ENCODE peak calls at places on chromosomes 6 and 20, in four cellular contexts. W is nephron progenitor cell, N is COR-L47, T is iPS-NIHi11. M is an unnamed sample.

GRCh38 chr6:159633196-159633595 is 59.8 kb downstream of the SOD2 start:
- DNase-seq in W (peak; percentile 7), N (no peak), T (peak; percentile 49), M (peak; percentile 26)

GRCh38 chr20:63864545-63864977 is 509 bp upstream of the TPD52L2 start:
- DNase-seq in W (no peak), N (no peak), T (no peak), M (no peak)

GRCh38 chr20:20393770-20394169 is 25.9 kb downstream of the INSM1 start:
- DNase-seq in W (no peak), N (no peak), T (no peak), M (no peak)

GRCh38 chr6:153108320-153108719 is 22.8 kb downstream of the RGS17 start:
- DNase-seq in W (no peak), N (no peak), T (peak; percentile 12), M (peak; percentile 48)

GRCh38 chr6:135667694-135668455 is 170.3 kb upstream of the AHI1 start:
- DNase-seq in W (peak; percentile 4), N (no peak), T (peak; percentile 23), M (peak; percentile 76)

GRCh38 chr20:17875106-17875980 is 93.3 kb downstream of the SNX5 start:
- DNase-seq in W (no peak), N (no peak), T (no peak), M (no peak)

GRCh38 chr6:156336096-156336495 is 441.1 kb upstream of the ARID1B start:
- DNase-seq in W (peak; percentile 28), N (no peak), T (peak; percentile 26), M (peak; percentile 63)

GRCh38 chr20:62203378-62204030 is 16.6 kb downstream of the HRH3 start:
- DNase-seq in W (no peak), N (no peak), T (no peak), M (no peak)

GRCh38 chr6:151475653-151476523 is 17.9 kb upstream of the CCDC170 start:
- DNase-seq in W (peak; percentile 51), N (no peak), T (peak; percentile 55), M (peak; percentile 80)

GRCh38 chr20:31716818-31717477 is 5.7 kb downstream of the BCL2L1 start:
- DNase-seq in W (no peak), N (no peak), T (no peak), M (no peak)

GRCh38 chr6:161837854-161838253 is 564.0 kb upstream of the AGPAT4 start:
- DNase-seq in W (no peak), N (no peak), T (no peak), M (no peak)

GRCh38 chr6:6851059-6851658 is 256.6 kb upstream of the RREB1 start:
- DNase-seq in W (no peak), N (no peak), T (peak; percentile 60), M (peak; percentile 51)